ENCODE peak calls at places on chromosomes 2 and 18, in ten cellular contexts. One of them, this sample, is unnamed.

GRCh38 chr2:1769703-1770422 is 25.5 kb upstream of the PXDN start:
- DNase-seq in body of pancreas: peak
- DNase-seq in AG04450: no peak
- DNase-seq in kidney epithelial cell: no peak
- DNase-seq in thoracic aorta: no peak
- DNase-seq in MCF 10A: peak
- DNase-seq in dorsolateral prefrontal cortex: peak
- DNase-seq in cardiac muscle cell: peak
- DNase-seq in tibial nerve: peak
- DNase-seq in B cell: no peak
- DNase-seq in this sample: peak

GRCh38 chr2:140596447-140596846 is 1534.4 kb downstream of the LRP1B start:
- DNase-seq in B cell: no peak
- DNase-seq in kidney epithelial cell: no peak
- DNase-seq in dorsolateral prefrontal cortex: no peak
- DNase-seq in tibial nerve: no peak
- DNase-seq in body of pancreas: no peak
- DNase-seq in AG04450: no peak
- DNase-seq in MCF 10A: no peak
- DNase-seq in cardiac muscle cell: no peak
- DNase-seq in thoracic aorta: no peak
- DNase-seq in this sample: no peak

GRCh38 chr2:240322991-240323390 is 112.5 kb upstream of the GPC1 start:
- DNase-seq in cardiac muscle cell: no peak
- DNase-seq in MCF 10A: no peak
- DNase-seq in tibial nerve: no peak
- DNase-seq in kidney epithelial cell: no peak
- DNase-seq in dorsolateral prefrontal cortex: no peak
- DNase-seq in B cell: no peak
- DNase-seq in body of pancreas: no peak
- DNase-seq in thoracic aorta: no peak
- DNase-seq in AG04450: no peak
- DNase-seq in this sample: no peak

GRCh38 chr18:28112056-28112470 is 64.9 kb downstream of the CDH2 start:
- DNase-seq in tibial nerve: no peak
- DNase-seq in B cell: no peak
- DNase-seq in body of pancreas: no peak
- DNase-seq in dorsolateral prefrontal cortex: no peak
- DNase-seq in MCF 10A: no peak
- DNase-seq in AG04450: no peak
- DNase-seq in cardiac muscle cell: peak
- DNase-seq in kidney epithelial cell: peak
- DNase-seq in thoracic aorta: no peak
- DNase-seq in this sample: no peak

GRCh38 chr18:8106603-8107002 is 502.6 kb upstream of the RAB12 start:
- DNase-seq in B cell: no peak
- DNase-seq in dorsolateral prefrontal cortex: no peak
- DNase-seq in kidney epithelial cell: no peak
- DNase-seq in tibial nerve: no peak
- DNase-seq in thoracic aorta: no peak
- DNase-seq in MCF 10A: peak
- DNase-seq in AG04450: no peak
- DNase-seq in body of pancreas: no peak
- DNase-seq in cardiac muscle cell: no peak
- DNase-seq in this sample: no peak

GRCh38 chr2:20868377-20868776 is 45.5 kb upstream of the LDAH start:
- DNase-seq in B cell: no peak
- DNase-seq in cardiac muscle cell: no peak
- DNase-seq in body of pancreas: no peak
- DNase-seq in thoracic aorta: no peak
- DNase-seq in kidney epithelial cell: no peak
- DNase-seq in dorsolateral prefrontal cortex: no peak
- DNase-seq in AG04450: no peak
- DNase-seq in tibial nerve: no peak
- DNase-seq in MCF 10A: no peak
- DNase-seq in this sample: no peak

GRCh38 chr2:182866461-182867369 is at the start of gene FRZB:
- DNase-seq in dorsolateral prefrontal cortex: peak
- DNase-seq in body of pancreas: peak
- DNase-seq in kidney epithelial cell: peak
- DNase-seq in B cell: no peak
- DNase-seq in AG04450: peak
- DNase-seq in MCF 10A: no peak
- DNase-seq in cardiac muscle cell: peak
- DNase-seq in thoracic aorta: no peak
- DNase-seq in tibial nerve: peak
- DNase-seq in this sample: peak

GRCh38 chr18:30288662-30289414 is 753.7 kb downstream of the DSC3 start:
- DNase-seq in AG04450: no peak
- DNase-seq in B cell: no peak
- DNase-seq in thoracic aorta: no peak
- DNase-seq in dorsolateral prefrontal cortex: no peak
- DNase-seq in body of pancreas: no peak
- DNase-seq in tibial nerve: no peak
- DNase-seq in kidney epithelial cell: no peak
- DNase-seq in MCF 10A: no peak
- DNase-seq in cardiac muscle cell: no peak
- DNase-seq in this sample: no peak

GRCh38 chr2:155315768-155316167 is 617.3 kb downstream of the KCNJ3 start:
- DNase-seq in cardiac muscle cell: no peak
- DNase-seq in MCF 10A: no peak
- DNase-seq in B cell: no peak
- DNase-seq in kidney epithelial cell: no peak
- DNase-seq in AG04450: no peak
- DNase-seq in thoracic aorta: no peak
- DNase-seq in dorsolateral prefrontal cortex: no peak
- DNase-seq in body of pancreas: no peak
- DNase-seq in tibial nerve: no peak
- DNase-seq in this sample: no peak

GRCh38 chr2:155308367-155309009 is 610.0 kb downstream of the KCNJ3 start:
- DNase-seq in kidney epithelial cell: no peak
- DNase-seq in body of pancreas: no peak
- DNase-seq in cardiac muscle cell: no peak
- DNase-seq in MCF 10A: no peak
- DNase-seq in B cell: no peak
- DNase-seq in dorsolateral prefrontal cortex: no peak
- DNase-seq in AG04450: no peak
- DNase-seq in thoracic aorta: no peak
- DNase-seq in tibial nerve: no peak
- DNase-seq in this sample: no peak

GRCh38 chr2:155309483-155309882 is 611.0 kb downstream of the KCNJ3 start:
- DNase-seq in dorsolateral prefrontal cortex: no peak
- DNase-seq in cardiac muscle cell: no peak
- DNase-seq in thoracic aorta: no peak
- DNase-seq in AG04450: no peak
- DNase-seq in body of pancreas: no peak
- DNase-seq in B cell: no peak
- DNase-seq in tibial nerve: no peak
- DNase-seq in MCF 10A: no peak
- DNase-seq in kidney epithelial cell: no peak
- DNase-seq in this sample: no peak

GRCh38 chr2:155310589-155310988 is 612.1 kb downstream of the KCNJ3 start:
- DNase-seq in AG04450: no peak
- DNase-seq in thoracic aorta: no peak
- DNase-seq in MCF 10A: peak
- DNase-seq in body of pancreas: no peak
- DNase-seq in cardiac muscle cell: peak
- DNase-seq in tibial nerve: no peak
- DNase-seq in dorsolateral prefrontal cortex: no peak
- DNase-seq in kidney epithelial cell: no peak
- DNase-seq in B cell: no peak
- DNase-seq in this sample: no peak
- TF ChIP-seq CTCF in AG04450: no peak
- TF ChIP-seq CTCF in thoracic aorta: peak
- TF ChIP-seq CTCF in MCF 10A: peak
- TF ChIP-seq CTCF in body of pancreas: peak
- TF ChIP-seq CTCF in cardiac muscle cell: peak
- TF ChIP-seq CTCF in tibial nerve: peak
- TF ChIP-seq CTCF in dorsolateral prefrontal cortex: peak
- TF ChIP-seq CTCF in kidney epithelial cell: peak
- TF ChIP-seq CTCF in B cell: no peak
- TF ChIP-seq CTCF in this sample: peak

GRCh38 chr2:215270118-215270451 is 41.8 kb upstream of the ATIC start:
- DNase-seq in AG04450: no peak
- DNase-seq in thoracic aorta: no peak
- DNase-seq in tibial nerve: no peak
- DNase-seq in dorsolateral prefrontal cortex: no peak
- DNase-seq in kidney epithelial cell: no peak
- DNase-seq in B cell: no peak
- DNase-seq in body of pancreas: no peak
- DNase-seq in MCF 10A: no peak
- DNase-seq in cardiac muscle cell: no peak
- DNase-seq in this sample: no peak
- TF ChIP-seq CTCF in AG04450: no peak
- TF ChIP-seq CTCF in thoracic aorta: no peak
- TF ChIP-seq CTCF in tibial nerve: no peak
- TF ChIP-seq CTCF in dorsolateral prefrontal cortex: no peak
- TF ChIP-seq CTCF in kidney epithelial cell: no peak
- TF ChIP-seq CTCF in B cell: peak
- TF ChIP-seq CTCF in body of pancreas: no peak
- TF ChIP-seq CTCF in MCF 10A: no peak
- TF ChIP-seq CTCF in cardiac muscle cell: no peak
- TF ChIP-seq CTCF in this sample: peak

GRCh38 chr2:73232471-73233153 is 427 bp downstream of the PRADC1 start:
- DNase-seq in dorsolateral prefrontal cortex: peak
- DNase-seq in kidney epithelial cell: no peak
- DNase-seq in tibial nerve: no peak
- DNase-seq in AG04450: no peak
- DNase-seq in body of pancreas: peak
- DNase-seq in thoracic aorta: no peak
- DNase-seq in B cell: no peak
- DNase-seq in MCF 10A: no peak
- DNase-seq in cardiac muscle cell: no peak
- DNase-seq in this sample: peak
- TF ChIP-seq CTCF in dorsolateral prefrontal cortex: no peak
- TF ChIP-seq CTCF in kidney epithelial cell: no peak
- TF ChIP-seq CTCF in tibial nerve: no peak
- TF ChIP-seq CTCF in AG04450: no peak
- TF ChIP-seq CTCF in body of pancreas: no peak
- TF ChIP-seq CTCF in thoracic aorta: no peak
- TF ChIP-seq CTCF in B cell: no peak
- TF ChIP-seq CTCF in MCF 10A: no peak
- TF ChIP-seq CTCF in cardiac muscle cell: no peak
- TF ChIP-seq CTCF in this sample: no peak

GRCh38 chr18:43420950-43421349 is 143.7 kb upstream of the SYT4 start:
- DNase-seq in AG04450: no peak
- DNase-seq in tibial nerve: no peak
- DNase-seq in MCF 10A: peak
- DNase-seq in cardiac muscle cell: peak
- DNase-seq in kidney epithelial cell: no peak
- DNase-seq in thoracic aorta: no peak
- DNase-seq in B cell: no peak
- DNase-seq in body of pancreas: no peak
- DNase-seq in dorsolateral prefrontal cortex: no peak
- DNase-seq in this sample: no peak

GRCh38 chr18:43420091-43420490 is 142.8 kb upstream of the SYT4 start:
- DNase-seq in B cell: no peak
- DNase-seq in AG04450: no peak
- DNase-seq in kidney epithelial cell: no peak
- DNase-seq in dorsolateral prefrontal cortex: no peak
- DNase-seq in tibial nerve: no peak
- DNase-seq in MCF 10A: no peak
- DNase-seq in cardiac muscle cell: no peak
- DNase-seq in body of pancreas: no peak
- DNase-seq in thoracic aorta: no peak
- DNase-seq in this sample: no peak

GRCh38 chr18:43422483-43422882 is 145.2 kb upstream of the SYT4 start:
- DNase-seq in kidney epithelial cell: no peak
- DNase-seq in dorsolateral prefrontal cortex: no peak
- DNase-seq in body of pancreas: no peak
- DNase-seq in thoracic aorta: no peak
- DNase-seq in tibial nerve: no peak
- DNase-seq in B cell: no peak
- DNase-seq in MCF 10A: peak
- DNase-seq in cardiac muscle cell: peak
- DNase-seq in AG04450: no peak
- DNase-seq in this sample: peak
- TF ChIP-seq CTCF in kidney epithelial cell: peak
- TF ChIP-seq CTCF in dorsolateral prefrontal cortex: no peak
- TF ChIP-seq CTCF in body of pancreas: no peak
- TF ChIP-seq CTCF in thoracic aorta: no peak
- TF ChIP-seq CTCF in tibial nerve: no peak
- TF ChIP-seq CTCF in B cell: no peak
- TF ChIP-seq CTCF in MCF 10A: no peak
- TF ChIP-seq CTCF in cardiac muscle cell: no peak
- TF ChIP-seq CTCF in AG04450: no peak
- TF ChIP-seq CTCF in this sample: peak

GRCh38 chr2:99067871-99068270 is 73.6 kb upstream of the C2orf15 start:
- DNase-seq in kidney epithelial cell: no peak
- DNase-seq in tibial nerve: no peak
- DNase-seq in body of pancreas: no peak
- DNase-seq in cardiac muscle cell: no peak
- DNase-seq in B cell: no peak
- DNase-seq in dorsolateral prefrontal cortex: no peak
- DNase-seq in thoracic aorta: no peak
- DNase-seq in AG04450: no peak
- DNase-seq in MCF 10A: no peak
- DNase-seq in this sample: no peak

GRCh38 chr2:99066602-99067001 is 74.9 kb upstream of the C2orf15 start:
- DNase-seq in body of pancreas: no peak
- DNase-seq in B cell: no peak
- DNase-seq in cardiac muscle cell: peak
- DNase-seq in AG04450: peak
- DNase-seq in tibial nerve: no peak
- DNase-seq in kidney epithelial cell: no peak
- DNase-seq in dorsolateral prefrontal cortex: no peak
- DNase-seq in MCF 10A: peak
- DNase-seq in thoracic aorta: no peak
- DNase-seq in this sample: peak

DNA sequence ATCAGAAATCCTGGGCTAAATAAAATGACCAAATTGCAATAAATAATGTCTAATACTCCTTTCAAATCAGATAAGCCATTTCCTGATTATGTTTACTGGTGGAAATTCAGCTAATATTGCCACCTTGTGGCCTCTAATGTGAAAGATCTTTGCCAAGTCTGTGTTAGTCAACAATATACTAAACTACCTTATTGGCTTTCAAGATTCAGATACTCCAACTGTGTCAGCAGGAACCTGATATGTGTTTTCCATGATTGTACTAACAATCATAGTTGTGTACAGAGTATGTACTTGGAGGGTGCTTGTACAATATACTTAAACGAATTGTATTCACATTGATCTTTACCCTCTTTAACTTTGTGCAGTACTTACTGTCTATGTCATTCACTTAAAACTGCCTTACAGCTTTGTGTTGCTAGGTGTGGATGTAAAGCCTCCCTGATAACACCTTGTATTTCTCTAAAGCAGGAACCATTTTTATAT is 75.4 kb upstream of the C2orf15 start:
- DNase-seq in MCF 10A: peak
- DNase-seq in thoracic aorta: no peak
- DNase-seq in tibial nerve: no peak
- DNase-seq in kidney epithelial cell: no peak
- DNase-seq in cardiac muscle cell: peak
- DNase-seq in AG04450: peak
- DNase-seq in body of pancreas: no peak
- DNase-seq in B cell: peak
- DNase-seq in dorsolateral prefrontal cortex: no peak
- DNase-seq in this sample: no peak
- TF ChIP-seq CTCF in MCF 10A: peak
- TF ChIP-seq CTCF in thoracic aorta: no peak
- TF ChIP-seq CTCF in tibial nerve: peak
- TF ChIP-seq CTCF in kidney epithelial cell: peak
- TF ChIP-seq CTCF in cardiac muscle cell: peak
- TF ChIP-seq CTCF in AG04450: peak
- TF ChIP-seq CTCF in body of pancreas: peak
- TF ChIP-seq CTCF in B cell: peak
- TF ChIP-seq CTCF in dorsolateral prefrontal cortex: no peak
- TF ChIP-seq CTCF in this sample: peak